ENCODE peak calls at places on chromosome 3, in ten cellular contexts. O is AG10803, E is kidney, R is heart left ventricle, A is coronary artery, U is A549, J is left ventricle myocardium inferior, B is HCT116, N is AG09309, Y is lower lobe of right lung. H is an unnamed sample.

GRCh38 chr3:43434431-43434830 is 148.1 kb downstream of the SNRK start:
- DNase-seq in B (no peak), O (no peak), Y (no peak), N (no peak), E (no peak), J (no peak), A (no peak), R (no peak), U (no peak), H (no peak)

GRCh38 chr3:45387171-45387570 is 1.2 kb upstream of the LARS2 start:
- DNase-seq in N (no peak), U (no peak), O (no peak), R (no peak), B (no peak), E (no peak), A (no peak), J (no peak), Y (no peak), H (no peak)

GRCh38 chr3:8490079-8490552 is 11.5 kb upstream of the LMCD1 start:
- DNase-seq in Y (no peak), N (peak), R (peak), A (no peak), J (no peak), B (no peak), O (peak), U (peak), E (no peak), H (peak)

GRCh38 chr3:175941352-175941751 is 1082.2 kb downstream of the NAALADL2 start:
- DNase-seq in R (no peak), A (no peak), U (no peak), J (no peak), Y (no peak), E (no peak), N (no peak), B (no peak), O (no peak), H (peak)

GRCh38 chr3:12875857-12876451 is 34.6 kb upstream of the RPL32 start:
- DNase-seq in A (no peak), U (no peak), J (peak), B (no peak), R (peak), Y (peak), E (no peak), O (no peak), N (no peak), H (no peak)

GRCh38 chr3:126508539-126508938 is 9.0 kb downstream of the UROC1 start:
- DNase-seq in U (no peak), N (no peak), Y (peak), A (no peak), E (peak), R (peak), J (no peak), O (peak), B (peak), H (peak)

GRCh38 chr3:117463276-117463675 is 753.7 kb downstream of the TUSC7 start:
- DNase-seq in O (no peak), J (no peak), B (no peak), U (no peak), Y (no peak), A (no peak), N (no peak), E (no peak), R (no peak), H (peak)

GRCh38 chr3:48820626-48821324 is 26.9 kb downstream of the PRKAR2A start:
- DNase-seq in N (no peak), B (no peak), Y (no peak), A (no peak), E (no peak), J (no peak), U (no peak), O (peak), R (peak), H (peak)

GRCh38 chr3:9653565-9654248 is 4.4 kb downstream of the MTMR14 start:
- DNase-seq in R (peak), O (no peak), Y (no peak), U (no peak), J (peak), A (no peak), N (no peak), E (no peak), B (no peak), H (no peak)

GRCh38 chr3:129992781-129993180 is 18.3 kb downstream of the TRH start:
- DNase-seq in U (peak), Y (no peak), B (no peak), A (no peak), J (no peak), N (no peak), O (no peak), E (no peak), R (no peak), H (no peak)

GRCh38 chr3:45929042-45929679 is 14.1 kb upstream of the CXCR6 start:
- DNase-seq in U (peak), R (no peak), E (no peak), J (no peak), O (peak), N (no peak), Y (no peak), A (no peak), B (peak), H (peak)

DNA sequence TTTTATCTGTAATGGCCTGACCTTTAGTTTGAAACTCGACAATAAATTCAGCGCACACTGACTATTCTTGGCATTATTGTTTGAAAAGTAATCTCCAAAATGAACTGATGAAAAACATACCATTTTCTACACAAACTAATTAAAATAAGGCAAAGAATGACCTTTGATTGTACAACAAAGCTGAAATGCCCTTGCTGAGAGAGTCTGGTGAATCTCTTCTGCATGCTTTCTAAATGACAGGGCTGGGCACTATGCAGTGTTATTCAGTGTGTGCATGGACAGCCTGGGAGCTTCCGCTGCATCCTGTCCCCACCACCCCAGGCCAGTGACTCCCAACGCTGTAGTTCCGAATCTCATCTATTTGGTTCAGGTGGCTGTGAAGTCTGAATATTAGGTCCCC is 530.8 kb downstream of the FOXP1 start:
- DNase-seq in O (no peak), B (no peak), J (no peak), U (no peak), A (no peak), N (no peak), E (no peak), R (no peak), Y (no peak), H (no peak)
- H3K4me3 ChIP-seq in O (no peak), B (no peak), J (no peak), U (no peak), A (no peak), N (no peak), E (no peak), R (no peak), Y (no peak), H (no peak)

DNA sequence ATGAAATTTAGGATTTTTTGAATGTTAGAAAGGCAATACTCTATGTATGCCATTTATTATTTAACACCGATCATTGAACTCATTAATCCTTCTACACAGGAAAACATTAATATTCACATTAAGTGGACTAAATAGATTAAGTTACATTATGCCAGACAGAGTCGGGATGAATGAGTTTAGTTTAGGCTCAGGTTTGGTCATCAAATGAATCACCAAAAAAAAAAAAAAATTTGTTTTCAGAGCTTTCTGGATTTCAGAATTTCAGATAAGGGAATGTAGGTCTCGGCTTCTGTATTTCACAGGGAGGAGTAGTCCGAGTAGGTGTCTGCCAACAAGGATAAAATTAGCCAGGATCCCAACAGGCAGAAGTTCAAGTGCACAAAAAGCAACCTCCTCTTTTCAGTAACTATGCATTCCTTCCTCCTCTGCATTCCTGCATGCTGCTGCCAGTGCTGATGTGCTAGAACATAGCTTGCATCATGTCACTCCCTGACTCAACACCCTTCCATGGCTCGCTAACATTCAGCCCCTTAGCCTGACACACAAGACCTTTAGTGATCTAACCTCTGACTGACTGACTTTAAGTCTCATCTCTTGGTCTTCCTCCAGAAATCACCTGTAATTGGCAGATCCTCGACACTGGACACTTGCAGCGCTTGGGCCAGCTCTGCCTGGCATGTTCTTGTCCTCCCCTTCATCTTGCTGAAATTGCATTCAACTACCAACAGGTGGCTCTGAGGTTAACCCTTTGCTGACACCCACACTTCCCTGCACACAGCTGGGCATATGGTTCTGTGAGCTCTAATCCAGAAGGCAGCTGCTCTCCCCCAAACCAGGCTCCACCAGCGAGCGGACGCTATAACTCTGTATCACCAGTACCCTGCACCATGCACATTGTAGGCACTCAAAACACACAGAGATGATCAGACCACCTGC is 145.4 kb upstream of the PROK2 start:
- DNase-seq in B (peak), E (no peak), A (no peak), O (peak), U (peak), Y (no peak), J (no peak), N (peak), R (peak), H (peak)
- TF ChIP-seq CTCF in B (peak), E (no peak), A (no peak), O (no peak), U (peak), Y (no peak), J (no peak), N (no peak), R (no peak), H (peak)

GRCh38 chr3:183826448-183826847 is 1.1 kb upstream of the MAP6D1 start:
- DNase-seq in R (peak), J (peak), N (no peak), U (no peak), A (no peak), O (no peak), Y (no peak), E (no peak), B (no peak), H (no peak)

GRCh38 chr3:183826854-183827253 is 1.5 kb upstream of the MAP6D1 start:
- DNase-seq in Y (no peak), R (no peak), U (no peak), E (no peak), B (no peak), J (no peak), N (no peak), A (no peak), O (no peak), H (no peak)

GRCh38 chr3:183825380-183826161 is at the start of gene MAP6D1:
- DNase-seq in O (peak), U (peak), R (no peak), A (no peak), B (peak), E (no peak), N (no peak), J (peak), Y (no peak), H (peak)

GRCh38 chr3:183823963-183824362 is 1.4 kb downstream of the MAP6D1 start:
- DNase-seq in J (no peak), Y (no peak), E (no peak), R (no peak), O (no peak), U (no peak), A (no peak), N (no peak), B (no peak), H (no peak)

GRCh38 chr3:183824761-183825379 is 507 bp downstream of the MAP6D1 start:
- DNase-seq in A (no peak), N (no peak), R (no peak), E (no peak), J (no peak), B (no peak), Y (no peak), U (peak), O (no peak), H (no peak)
- H3K4me3 ChIP-seq in A (peak), N (peak), R (peak), E (peak), J (peak), B (peak), Y (peak), U (peak), O (peak), H (peak)

DNA sequence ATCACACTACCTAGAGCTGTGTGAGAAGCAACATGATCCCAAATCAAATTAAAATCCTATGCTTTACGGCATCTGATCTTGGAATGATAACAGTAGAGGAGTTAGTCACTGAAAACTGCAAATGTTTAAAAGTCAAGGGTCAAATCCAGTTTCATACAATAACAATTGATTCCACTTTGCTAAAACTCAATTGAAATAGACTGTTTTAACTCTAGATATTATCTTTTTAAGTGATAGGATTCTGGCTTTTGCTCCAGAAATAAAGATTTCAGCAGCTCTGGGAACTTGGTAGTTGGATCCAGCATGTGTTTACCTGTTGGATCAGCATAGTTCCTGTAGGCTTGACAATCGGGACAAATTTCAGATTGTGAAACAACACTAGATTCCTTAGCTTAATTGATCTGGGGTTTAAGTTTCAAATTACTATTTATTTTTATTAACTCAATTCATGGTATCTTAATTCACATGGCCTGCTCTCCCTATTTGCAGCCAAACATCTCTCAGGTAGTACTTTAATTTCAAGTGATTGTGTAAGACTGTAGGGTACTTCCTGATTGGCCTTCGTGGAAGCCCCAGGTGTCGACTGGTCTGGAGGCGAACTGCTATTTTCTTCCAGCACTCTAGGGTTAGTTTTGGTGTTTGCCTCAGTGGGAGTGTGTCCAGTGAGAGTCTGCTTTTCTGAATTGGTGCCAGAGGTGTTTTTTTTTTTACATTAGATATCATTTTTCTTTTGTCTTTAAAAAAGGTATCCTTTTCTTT is 16.6 kb downstream of the NFKBIZ start:
- DNase-seq in J (no peak), E (no peak), U (peak), O (no peak), B (peak), N (no peak), Y (no peak), A (no peak), R (no peak), H (peak)
- TF ChIP-seq CTCF in J (no peak), E (no peak), U (no peak), O (no peak), B (peak), N (no peak), Y (no peak), A (no peak), R (no peak), H (no peak)

GRCh38 chr3:61925721-61926120 is 364.4 kb downstream of the PTPRG start:
- DNase-seq in U (no peak), Y (no peak), B (no peak), A (no peak), E (no peak), N (no peak), O (no peak), J (no peak), R (no peak), H (no peak)

GRCh38 chr3:61928020-61928419 is 366.6 kb downstream of the PTPRG start:
- DNase-seq in U (no peak), B (no peak), E (no peak), N (no peak), A (no peak), R (no peak), Y (no peak), O (peak), J (no peak), H (peak)

GRCh38 chr3:61928776-61929175 is 367.4 kb downstream of the PTPRG start:
- DNase-seq in A (no peak), O (peak), R (no peak), J (no peak), N (no peak), U (no peak), Y (no peak), E (no peak), B (no peak), H (no peak)

GRCh38 chr3:61927332-61927731 is 366.0 kb downstream of the PTPRG start:
- DNase-seq in U (no peak), E (no peak), B (no peak), Y (no peak), R (peak), O (peak), N (peak), A (peak), J (peak), H (peak)

GRCh38 chr3:61926913-61927312 is 365.5 kb downstream of the PTPRG start:
- DNase-seq in Y (no peak), U (no peak), N (no peak), O (peak), J (no peak), A (no peak), E (no peak), R (no peak), B (no peak), H (peak)
- H3K4me3 ChIP-seq in Y (no peak), U (no peak), N (no peak), O (no peak), J (peak), A (peak), E (no peak), R (no peak), B (no peak), H (no peak)

H was measured in fibroblast of the aortic adventitia.